ENCODE peak calls at places on chromosomes 13 and 19, in eight cellular contexts. N is activated B cell treated with CpG ODN at 0.5 μM for 24 hours, S is AG04450, L is lung, C is nephron progenitor cell, V is mammary epithelial cell, A is ascending aorta, G is A549. F is an unnamed sample.

GRCh38 chr13:96294930-96295657 is 205.2 kb downstream of the HS6ST3 start:
- DNase-seq in N (no peak), S (no peak), L (no peak), C (no peak), V (no peak), A (no peak), G (no peak), F (no peak)

GRCh38 chr19:43651758-43652545 is 12.3 kb upstream of the CADM4 start:
- DNase-seq in N (no peak), S (peak), L (peak), C (peak), V (no peak), A (no peak), G (peak), F (peak)

GRCh38 chr19:55257461-55258411 is 1.1 kb downstream of the PPP6R1 start:
- DNase-seq in N (peak), S (no peak), L (no peak), C (peak), V (peak), A (no peak), G (no peak), F (peak)

GRCh38 chr13:41029629-41030028 is 10.5 kb upstream of the ELF1 start:
- DNase-seq in N (no peak), S (no peak), L (no peak), C (no peak), V (no peak), A (no peak), G (no peak), F (no peak)

GRCh38 chr19:29731331-29731850 is 16.3 kb upstream of the C19orf12 start:
- DNase-seq in N (no peak), S (no peak), L (no peak), C (no peak), V (no peak), A (no peak), G (no peak), F (no peak)

GRCh38 chr13:20387441-20387971 is 138.2 kb downstream of the CRYL1 start:
- DNase-seq in N (no peak), S (peak), L (no peak), C (no peak), V (peak), A (no peak), G (no peak), F (no peak)

GRCh38 chr13:31908696-31909386 is 122.7 kb upstream of the FRY start:
- DNase-seq in N (no peak), S (no peak), L (no peak), C (no peak), V (no peak), A (no peak), G (no peak), F (no peak)

GRCh38 chr19:53581871-53582279 is 43.9 kb downstream of the ZNF331 start:
- DNase-seq in N (no peak), S (no peak), L (no peak), C (no peak), V (no peak), A (no peak), G (no peak), F (no peak)

GRCh38 chr13:20161951-20162300 is 1.1 kb upstream of the GJA3 start:
- DNase-seq in N (no peak), S (no peak), L (no peak), C (no peak), V (no peak), A (no peak), G (no peak), F (no peak)

GRCh38 chr19:41364546-41365391 is 820 bp upstream of the B9D2 start:
- DNase-seq in N (no peak), S (no peak), L (no peak), C (no peak), V (no peak), A (no peak), G (no peak), F (no peak)

GRCh38 chr19:39218230-39219007 is 14.4 kb upstream of the SYCN start:
- DNase-seq in N (no peak), S (no peak), L (no peak), C (no peak), V (no peak), A (no peak), G (no peak), F (no peak)

GRCh38 chr19:4722671-4723464 is 774 bp downstream of the DPP9 start:
- DNase-seq in N (peak), S (no peak), L (no peak), C (peak), V (peak), A (no peak), G (no peak), F (peak)

GRCh38 chr19:21907516-21907915 is 71.5 kb upstream of the ZNF43 start:
- DNase-seq in N (no peak), S (no peak), L (no peak), C (no peak), V (no peak), A (no peak), G (no peak), F (no peak)

GRCh38 chr19:11142528-11143171 is 12.9 kb downstream of the SPC24 start:
- DNase-seq in N (no peak), S (peak), L (peak), C (peak), V (peak), A (peak), G (peak), F (peak)

GRCh38 chr13:58883405-58883804 is 1251.9 kb downstream of the PCDH17 start:
- DNase-seq in N (no peak), S (no peak), L (no peak), C (no peak), V (no peak), A (no peak), G (no peak), F (no peak)

GRCh38 chr19:48683349-48683748 is 10.5 kb upstream of the NTN5 start:
- DNase-seq in N (no peak), S (no peak), L (peak), C (no peak), V (no peak), A (no peak), G (no peak), F (no peak)

GRCh38 chr19:47209323-47210179 is 21.4 kb downstream of the BBC3 start:
- DNase-seq in N (no peak), S (peak), L (no peak), C (no peak), V (no peak), A (no peak), G (no peak), F (no peak)

GRCh38 chr13:26965976-26966375 is 205.4 kb upstream of the GPR12 start:
- DNase-seq in N (no peak), S (peak), L (no peak), C (no peak), V (no peak), A (no peak), G (no peak), F (no peak)

GRCh38 chr13:95250961-95251360 is 50.3 kb downstream of the ABCC4 start:
- DNase-seq in N (no peak), S (no peak), L (no peak), C (no peak), V (no peak), A (no peak), G (no peak), F (no peak)

GRCh38 chr13:83516781-83517180 is 365.5 kb downstream of the SLITRK1 start:
- DNase-seq in N (no peak), S (no peak), L (no peak), C (no peak), V (no peak), A (no peak), G (no peak), F (no peak)

GRCh38 chr19:48351341-48351752 is 12.4 kb downstream of the TMEM143 start:
- DNase-seq in N (peak), S (no peak), L (peak), C (peak), V (peak), A (no peak), G (peak), F (peak)

GRCh38 chr13:73870970-73871935 is 263.0 kb downstream of the KLF12 start:
- DNase-seq in N (no peak), S (peak), L (no peak), C (no peak), V (no peak), A (no peak), G (no peak), F (no peak)

GRCh38 chr19:7839476-7839875 is 9.5 kb downstream of the EVI5L start:
- DNase-seq in N (no peak), S (no peak), L (no peak), C (no peak), V (no peak), A (no peak), G (no peak), F (no peak)

GRCh38 chr13:103539265-103539664 is 473.0 kb upstream of the SLC10A2 start:
- DNase-seq in N (no peak), S (no peak), L (no peak), C (peak), V (no peak), A (no peak), G (no peak), F (no peak)

GRCh38 chr13:88005188-88005587 is 334.0 kb downstream of the SLITRK5 start:
- DNase-seq in N (no peak), S (no peak), L (no peak), C (no peak), V (no peak), A (no peak), G (no peak), F (no peak)

GRCh38 chr13:110055089-110055488 is 251.9 kb downstream of the COL4A1 start:
- DNase-seq in N (no peak), S (no peak), L (no peak), C (no peak), V (peak), A (no peak), G (no peak), F (no peak)

GRCh38 chr13:94858856-94859811 is 146.8 kb upstream of the SOX21 start:
- DNase-seq in N (no peak), S (no peak), L (peak), C (peak), V (no peak), A (peak), G (no peak), F (peak)

DNA sequence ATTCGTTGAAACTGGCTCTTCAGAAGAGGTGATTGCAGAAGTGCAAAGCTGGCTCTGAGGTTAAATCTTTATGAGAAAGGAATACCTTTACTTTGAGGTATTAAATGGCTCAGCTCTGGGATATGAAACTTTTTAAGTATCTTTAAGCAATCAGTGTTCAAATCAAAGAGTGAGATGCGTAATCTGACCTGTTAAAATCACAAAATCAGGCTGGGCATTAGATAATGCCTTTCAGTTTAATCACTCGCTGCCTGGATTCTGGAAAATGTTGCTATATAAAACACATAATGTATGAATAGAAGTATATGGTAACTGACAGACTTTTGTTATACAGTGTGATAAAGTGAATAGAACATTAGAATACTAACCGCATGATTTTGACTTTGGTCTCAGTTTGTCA is 2.0 kb upstream of the DGKH start:
- DNase-seq in N (no peak), S (no peak), L (no peak), C (no peak), V (no peak), A (no peak), G (no peak), F (no peak)
- TF ChIP-seq CTCF in N (no peak), S (no peak), L (no peak), C (no peak), V (no peak), A (no peak), G (no peak), F (no peak)

GRCh38 chr13:75363371-75363770 is 118.6 kb downstream of the TBC1D4 start:
- DNase-seq in N (no peak), S (no peak), L (no peak), C (no peak), V (no peak), A (no peak), G (no peak), F (no peak)

GRCh38 chr13:75364131-75364713 is 117.7 kb downstream of the TBC1D4 start:
- DNase-seq in N (no peak), S (no peak), L (no peak), C (no peak), V (peak), A (no peak), G (no peak), F (no peak)

GRCh38 chr13:75368167-75368566 is 113.8 kb downstream of the TBC1D4 start:
- DNase-seq in N (no peak), S (peak), L (no peak), C (no peak), V (peak), A (no peak), G (no peak), F (no peak)

GRCh38 chr13:75365724-75366173 is 116.2 kb downstream of the TBC1D4 start:
- DNase-seq in N (no peak), S (peak), L (no peak), C (no peak), V (peak), A (no peak), G (peak), F (no peak)

GRCh38 chr13:75366380-75367280 is 115.3 kb downstream of the TBC1D4 start:
- DNase-seq in N (no peak), S (no peak), L (no peak), C (no peak), V (no peak), A (no peak), G (no peak), F (no peak)
- TF ChIP-seq CTCF in N (no peak), S (peak), L (no peak), C (no peak), V (peak), A (no peak), G (no peak), F (no peak)

GRCh38 chr13:49409008-49409407 is 34.9 kb downstream of the CAB39L start:
- DNase-seq in N (no peak), S (no peak), L (no peak), C (no peak), V (peak), A (no peak), G (no peak), F (no peak)
- TF ChIP-seq CTCF in N (no peak), S (no peak), L (no peak), C (no peak), V (no peak), A (no peak), G (no peak), F (no peak)

DNA sequence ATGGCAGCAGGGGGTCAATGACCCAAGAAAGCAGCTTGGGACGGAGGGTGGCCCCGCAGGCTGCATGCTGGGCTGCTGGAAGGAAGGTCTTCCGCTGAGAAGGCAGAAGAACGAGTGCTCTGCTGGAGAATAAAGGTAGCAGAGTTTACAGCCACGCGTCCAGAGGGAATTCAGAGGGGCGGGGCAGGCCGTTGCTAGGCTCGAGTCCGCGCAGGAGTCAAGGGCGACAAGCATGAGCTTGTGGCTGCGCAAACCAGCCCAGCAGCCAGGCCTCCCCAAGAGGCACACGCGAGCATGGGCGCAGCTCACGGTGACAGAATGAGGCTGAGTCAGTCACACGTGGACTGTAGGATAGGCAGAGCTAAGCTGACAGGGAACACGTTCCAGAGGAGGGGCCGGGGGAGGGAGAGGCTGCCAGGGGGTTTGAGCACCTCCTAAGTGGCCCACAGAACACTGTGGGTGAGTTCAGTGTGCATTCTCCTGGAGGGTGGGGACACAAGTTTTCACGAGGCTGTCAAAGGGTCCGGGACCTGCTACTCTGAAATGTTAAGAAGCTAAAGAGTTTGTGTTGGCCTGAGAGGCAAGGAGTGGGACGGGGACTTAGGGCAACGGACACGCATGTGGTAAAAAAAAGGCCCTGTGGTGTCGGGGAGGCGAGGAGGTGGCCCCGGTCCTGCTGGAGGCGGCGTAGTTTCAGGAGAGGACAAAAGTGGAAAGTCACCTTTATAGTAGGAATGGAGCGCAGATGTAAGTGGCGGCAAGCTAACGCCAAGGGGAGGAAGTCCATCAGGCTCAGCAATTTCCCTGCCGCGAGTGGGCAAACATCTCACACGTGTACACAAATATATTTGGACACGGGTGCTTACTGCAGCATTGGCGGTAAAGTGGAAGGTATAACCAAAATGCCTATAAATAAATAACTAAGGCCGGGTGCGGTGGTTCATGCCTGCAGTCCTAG is 17.7 kb downstream of the RFX2 start:
- DNase-seq in N (no peak), S (no peak), L (peak), C (peak), V (peak), A (peak), G (peak), F (peak)
- TF ChIP-seq CTCF in N (no peak), S (peak), L (no peak), C (no peak), V (no peak), A (no peak), G (no peak), F (no peak)

DNA sequence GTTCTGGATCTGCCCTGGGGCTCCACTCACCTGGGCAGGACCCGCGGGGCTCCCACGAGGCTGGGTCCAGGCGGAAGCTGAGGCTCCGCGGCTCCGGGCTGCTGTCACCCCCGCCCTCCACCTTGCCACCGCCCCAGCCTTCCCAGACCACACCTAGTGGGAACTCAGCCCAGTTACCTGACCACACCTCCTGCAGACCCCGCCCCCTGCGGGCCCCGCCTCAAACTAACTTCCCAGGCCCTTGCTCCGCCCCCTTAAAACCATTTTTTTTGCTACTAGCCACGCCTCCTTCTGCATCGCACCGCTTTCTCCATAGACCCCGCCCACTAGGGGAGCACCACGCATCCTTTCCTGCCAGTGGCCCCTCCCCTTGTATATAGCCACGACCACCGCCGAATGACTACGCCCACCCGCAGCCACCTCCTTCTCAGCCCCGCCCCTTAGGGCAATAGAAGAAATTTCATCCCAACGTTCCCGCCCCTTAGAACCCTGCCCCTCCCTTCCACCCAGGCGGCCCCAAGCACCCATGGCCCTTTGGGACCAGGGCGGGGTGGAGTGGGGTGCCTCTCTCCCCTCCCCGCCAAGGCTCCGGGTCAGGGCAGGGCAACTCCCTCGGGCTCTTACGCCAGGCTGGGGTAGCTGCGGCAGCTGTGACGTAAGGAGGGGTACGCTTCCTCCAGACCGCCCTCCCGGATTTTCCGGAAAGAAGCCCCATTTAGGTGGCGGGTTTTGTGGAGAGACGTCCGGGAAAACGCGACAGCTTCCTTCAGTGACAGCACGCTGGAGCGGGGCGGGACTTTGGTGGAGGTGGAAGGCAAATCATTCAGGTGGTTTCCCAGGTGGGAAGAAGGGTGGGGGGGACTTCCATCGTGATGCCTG is at the start of gene SH2D3A:
- DNase-seq in N (peak), S (no peak), L (peak), C (peak), V (peak), A (peak), G (peak), F (peak)
- TF ChIP-seq CTCF in N (no peak), S (no peak), L (no peak), C (no peak), V (no peak), A (no peak), G (no peak), F (no peak)

GRCh38 chr19:19558636-19559035 is 20.6 kb downstream of the CILP2 start:
- DNase-seq in N (no peak), S (no peak), L (no peak), C (no peak), V (no peak), A (no peak), G (no peak), F (no peak)
- TF ChIP-seq CTCF in N (no peak), S (no peak), L (no peak), C (no peak), V (no peak), A (no peak), G (no peak), F (no peak)

GRCh38 chr19:2057484-2058469 is 6.7 kb upstream of the MKNK2 start:
- DNase-seq in N (no peak), S (no peak), L (no peak), C (no peak), V (no peak), A (no peak), G (no peak), F (no peak)

GRCh38 chr19:2053601-2054389 is 2.8 kb upstream of the MKNK2 start:
- DNase-seq in N (no peak), S (no peak), L (no peak), C (no peak), V (no peak), A (no peak), G (no peak), F (peak)

GRCh38 chr19:2054763-2055162 is 3.7 kb upstream of the MKNK2 start:
- DNase-seq in N (no peak), S (no peak), L (no peak), C (no peak), V (no peak), A (no peak), G (no peak), F (peak)

GRCh38 chr19:2056810-2057192 is 5.8 kb upstream of the MKNK2 start:
- DNase-seq in N (no peak), S (no peak), L (no peak), C (no peak), V (no peak), A (no peak), G (no peak), F (peak)

GRCh38 chr19:2055871-2056809 is 5.1 kb upstream of the MKNK2 start:
- DNase-seq in N (no peak), S (no peak), L (peak), C (no peak), V (no peak), A (no peak), G (peak), F (peak)
- TF ChIP-seq CTCF in N (no peak), S (no peak), L (no peak), C (no peak), V (no peak), A (no peak), G (peak), F (no peak)

GRCh38 chr13:77274126-77274525 is 52.8 kb downstream of the MYCBP2 start:
- DNase-seq in N (no peak), S (no peak), L (no peak), C (no peak), V (no peak), A (no peak), G (no peak), F (no peak)
- TF ChIP-seq CTCF in N (no peak), S (no peak), L (no peak), C (no peak), V (no peak), A (no peak), G (no peak), F (no peak)

GRCh38 chr19:16460454-16460853 is 11.3 kb downstream of the EPS15L1 start:
- DNase-seq in N (no peak), S (no peak), L (no peak), C (no peak), V (no peak), A (no peak), G (no peak), F (no peak)
- TF ChIP-seq CTCF in N (no peak), S (no peak), L (no peak), C (no peak), V (no peak), A (no peak), G (no peak), F (no peak)